ENCODE peak calls at places on chromosomes 16 and 17, in five cellular contexts. M is CD4-positive, alpha-beta memory T cell; D is heart right ventricle; R is transverse colon; O is left ventricle myocardium inferior. N is an unnamed sample. For H3K4me1 and H3K27me3, the result is how much of the 10 kb centered on the place peaks cover.

GRCh38 chr17:79658811-79659207 is 48.0 kb upstream of the RBFOX3 start:
- DNase-seq in M (no peak), D (no peak), R (peak), O (no peak), N (no peak)

GRCh38 chr16:48029768-48030167 is 126.0 kb downstream of the ABCC12 start:
- DNase-seq in M (no peak), D (no peak), R (no peak), O (no peak), N (no peak)

GRCh38 chr17:53039981-53040380 is 782.7 kb upstream of the KIF2B start:
- DNase-seq in M (no peak), D (no peak), R (no peak), O (no peak), N (no peak)

GRCh38 chr17:69608808-69609494 is 194.5 kb downstream of the MAP2K6 start:
- DNase-seq in M (no peak), D (peak), R (no peak), O (no peak), N (no peak)

GRCh38 chr16:85902366-85903155 is 3.6 kb downstream of the IRF8 start:
- DNase-seq in M (peak), D (no peak), R (peak), O (no peak), N (peak)

GRCh38 chr16:26645629-26646028 is 421.1 kb upstream of the C16orf82 start:
- DNase-seq in M (peak), D (no peak), R (no peak), O (no peak), N (peak)

GRCh38 chr16:67884684-67885083 is at the start of gene NRN1L:
- DNase-seq in M (no peak), D (peak), R (peak), O (peak), N (no peak)

GRCh38 chr16:86692476-86692875 is 114.1 kb downstream of the FOXL1 start:
- DNase-seq in M (no peak), D (no peak), R (no peak), O (no peak), N (no peak)

GRCh38 chr16:12271006-12271405 is 294.5 kb downstream of the SNX29 start:
- DNase-seq in M (no peak), D (no peak), R (no peak), O (no peak), N (no peak)

GRCh38 chr16:64225036-64225435 is 896.8 kb downstream of the CDH11 start:
- DNase-seq in M (no peak), D (no peak), R (no peak), O (no peak), N (no peak)
- H3K4me1 ChIP-seq in M (under half), D (under half), R (under half), O (under half), N (under half)

DNA sequence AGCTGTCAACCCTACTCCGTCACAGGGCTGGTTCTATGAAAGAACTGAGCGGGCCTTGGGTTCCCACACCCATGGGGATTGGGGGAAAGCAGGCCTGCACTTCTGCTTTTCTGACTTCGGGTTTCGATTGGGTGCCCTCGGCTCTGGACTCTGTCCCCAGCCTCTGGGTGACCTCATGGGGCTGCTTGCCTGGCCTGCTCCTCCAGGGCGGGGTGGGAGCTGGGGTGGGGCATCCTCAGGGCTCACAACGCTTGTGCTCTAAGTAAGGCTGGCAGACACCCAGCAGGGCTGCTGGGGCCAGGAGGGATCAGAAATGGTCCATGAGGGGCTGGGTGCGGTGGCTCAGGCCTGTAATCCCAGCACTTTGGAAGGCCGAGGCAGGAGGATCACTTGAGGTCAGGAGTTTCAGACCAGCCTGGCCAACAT is 19.2 kb downstream of the ARHGAP27 start:
- DNase-seq in M (no peak), D (no peak), R (peak), O (peak), N (no peak)
- H3K27ac ChIP-seq in M (no peak), D (no peak), R (peak), O (peak), N (no peak)

GRCh38 chr16:54890381-54890780 is 40.3 kb upstream of the IRX5 start:
- DNase-seq in M (no peak), D (no peak), R (no peak), O (no peak), N (no peak)
- H3K27me3 ChIP-seq in M (under half), D (under half), R (under half), O (under half), N (under half)

GRCh38 chr17:40486513-40487370 is 14.7 kb downstream of the TNS4 start:
- DNase-seq in M (no peak), D (no peak), R (no peak), O (no peak), N (no peak)
- H3K4me1 ChIP-seq in M (half or more), D (under half), R (under half), O (under half), N (under half)

DNA sequence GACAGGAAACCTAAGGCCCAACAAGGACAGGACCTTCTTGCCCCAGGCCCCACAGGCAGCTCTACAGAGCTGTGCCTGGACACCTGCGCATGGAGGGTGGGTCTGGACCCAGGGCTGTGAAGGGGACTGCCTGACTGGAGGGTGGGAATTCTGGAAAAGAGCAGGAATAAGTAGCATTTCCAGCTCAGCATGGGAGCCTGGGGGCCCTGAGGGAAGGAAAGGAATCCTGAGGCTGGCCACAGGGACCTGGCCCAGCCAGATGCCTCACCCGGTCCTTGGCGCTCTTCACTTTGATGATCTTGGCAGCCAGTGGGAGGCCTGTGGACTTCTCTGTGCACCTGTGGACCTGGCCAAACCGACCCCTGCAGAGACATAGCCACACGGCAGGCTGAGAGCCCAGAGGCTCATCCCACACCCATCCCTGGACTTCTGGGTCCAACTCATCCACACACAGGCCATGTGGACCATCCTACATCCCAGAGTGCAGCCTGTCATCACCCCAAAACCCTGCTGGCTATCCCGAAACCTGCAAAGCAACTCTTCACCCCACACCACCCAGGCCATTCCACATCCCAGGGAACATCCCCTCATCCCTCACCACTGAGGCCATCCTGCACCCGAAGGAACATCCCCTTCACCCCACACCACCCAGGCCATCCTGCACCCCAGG is 18.7 kb downstream of the MYLK3 start:
- DNase-seq in M (no peak), D (no peak), R (no peak), O (no peak), N (no peak)
- H3K27ac ChIP-seq in M (no peak), D (no peak), R (no peak), O (peak), N (no peak)

DNA sequence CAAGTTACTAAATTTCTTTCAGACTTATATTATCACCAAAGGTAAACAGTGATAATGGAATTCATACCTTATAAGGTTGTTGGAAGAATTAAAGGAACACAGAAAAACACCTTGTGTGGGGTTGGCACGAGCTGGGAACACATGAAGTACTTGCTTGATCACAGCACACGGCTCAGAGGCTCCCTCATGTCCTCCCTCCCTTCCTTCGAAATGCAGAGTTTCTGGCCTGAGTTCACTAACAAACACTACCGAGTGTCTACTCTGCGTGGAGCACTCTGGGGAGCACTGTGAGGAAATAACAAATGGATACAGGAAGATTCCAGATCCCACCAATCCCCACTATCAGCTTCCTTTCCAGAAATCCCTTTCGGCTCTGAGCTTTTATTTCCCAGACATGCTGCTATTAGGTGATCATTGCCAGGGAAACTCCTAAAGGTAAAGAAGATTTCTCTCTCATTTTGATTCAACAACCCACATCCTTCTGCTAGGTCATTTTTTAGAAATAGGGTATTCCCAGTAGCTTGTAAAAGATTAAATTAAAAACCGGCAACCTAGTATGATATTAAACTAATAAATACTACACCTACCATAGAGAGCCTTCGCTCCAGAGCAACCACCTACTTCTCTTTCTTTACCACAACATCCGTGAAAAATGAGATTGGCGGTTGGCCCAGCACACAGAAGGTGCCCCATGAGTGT is 6.1 kb upstream of the HNF1B start:
- DNase-seq in M (no peak), D (no peak), R (no peak), O (no peak), N (no peak)
- H3K27me3 ChIP-seq in M (under half), D (under half), R (under half), O (half or more), N (under half)

DNA sequence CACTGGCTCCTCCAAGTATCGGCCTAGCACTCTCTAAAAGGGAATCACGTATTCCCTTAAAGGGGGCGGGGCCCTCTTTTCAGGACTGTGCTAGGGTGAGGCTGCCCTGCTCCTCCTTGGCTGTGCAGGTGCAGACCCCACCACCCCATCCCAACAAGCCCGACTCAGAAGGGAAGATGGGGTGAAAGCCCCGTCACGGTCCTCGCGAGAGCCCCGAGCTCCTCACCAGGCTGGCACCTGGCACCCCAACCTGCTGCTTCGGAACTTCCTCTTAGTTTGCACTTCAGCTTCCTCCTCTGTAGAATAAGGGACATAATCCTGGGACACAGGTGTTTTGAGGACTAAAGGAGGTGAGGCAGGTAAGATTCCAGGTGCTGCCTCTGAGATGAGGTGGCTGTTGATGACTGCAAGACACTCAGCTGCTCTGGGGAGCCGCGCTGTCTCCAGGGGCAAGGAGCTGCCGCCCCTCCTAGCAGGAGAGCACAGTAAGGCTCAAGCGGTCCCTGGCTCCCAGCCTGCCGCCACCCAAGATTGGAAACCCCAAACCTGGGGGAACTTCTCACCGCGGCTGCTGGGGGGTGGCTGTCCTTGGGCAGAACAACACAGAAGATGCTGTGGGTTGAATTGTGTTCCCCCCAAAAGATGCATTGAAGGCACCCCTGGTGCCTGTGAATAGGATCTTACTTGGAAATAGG is 88.8 kb downstream of the MGAT5B start:
- DNase-seq in M (no peak), D (no peak), R (no peak), O (no peak), N (no peak)
- H3K4me1 ChIP-seq in M (under half), D (under half), R (under half), O (under half), N (under half)

DNA sequence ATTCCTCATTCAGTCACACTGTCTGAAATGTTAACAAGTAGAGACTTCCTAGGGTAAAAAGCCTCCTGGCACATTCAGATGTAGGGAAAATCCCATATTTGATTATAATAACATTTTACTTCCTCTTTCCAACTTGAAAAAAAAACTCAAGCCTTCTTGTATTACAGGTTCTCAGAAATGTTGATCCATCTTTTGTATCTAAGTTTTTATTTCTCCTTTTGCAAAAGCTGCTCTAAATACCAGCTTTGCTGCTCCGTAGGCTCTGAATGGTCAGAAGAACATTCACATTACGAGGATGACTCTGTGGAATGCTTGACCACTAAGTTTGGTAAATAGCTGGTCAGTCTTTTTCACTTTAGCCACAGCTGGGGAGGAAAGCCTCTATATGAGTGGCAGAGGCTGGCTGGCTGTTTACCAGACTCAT is 13.2 kb upstream of the HEATR6 start:
- DNase-seq in M (no peak), D (no peak), R (no peak), O (no peak), N (no peak)
- H3K27ac ChIP-seq in M (no peak), D (no peak), R (peak), O (no peak), N (no peak)

GRCh38 chr16:19173059-19173458 is 5.0 kb downstream of the SYT17 start:
- DNase-seq in M (no peak), D (no peak), R (no peak), O (no peak), N (no peak)

GRCh38 chr16:19172098-19172780 is 4.2 kb downstream of the SYT17 start:
- DNase-seq in M (no peak), D (no peak), R (no peak), O (no peak), N (no peak)

GRCh38 chr16:19174478-19174877 is 6.4 kb downstream of the SYT17 start:
- DNase-seq in M (no peak), D (no peak), R (no peak), O (no peak), N (no peak)

GRCh38 chr16:19175492-19176262 is 7.6 kb downstream of the SYT17 start:
- DNase-seq in M (no peak), D (no peak), R (no peak), O (no peak), N (no peak)

DNA sequence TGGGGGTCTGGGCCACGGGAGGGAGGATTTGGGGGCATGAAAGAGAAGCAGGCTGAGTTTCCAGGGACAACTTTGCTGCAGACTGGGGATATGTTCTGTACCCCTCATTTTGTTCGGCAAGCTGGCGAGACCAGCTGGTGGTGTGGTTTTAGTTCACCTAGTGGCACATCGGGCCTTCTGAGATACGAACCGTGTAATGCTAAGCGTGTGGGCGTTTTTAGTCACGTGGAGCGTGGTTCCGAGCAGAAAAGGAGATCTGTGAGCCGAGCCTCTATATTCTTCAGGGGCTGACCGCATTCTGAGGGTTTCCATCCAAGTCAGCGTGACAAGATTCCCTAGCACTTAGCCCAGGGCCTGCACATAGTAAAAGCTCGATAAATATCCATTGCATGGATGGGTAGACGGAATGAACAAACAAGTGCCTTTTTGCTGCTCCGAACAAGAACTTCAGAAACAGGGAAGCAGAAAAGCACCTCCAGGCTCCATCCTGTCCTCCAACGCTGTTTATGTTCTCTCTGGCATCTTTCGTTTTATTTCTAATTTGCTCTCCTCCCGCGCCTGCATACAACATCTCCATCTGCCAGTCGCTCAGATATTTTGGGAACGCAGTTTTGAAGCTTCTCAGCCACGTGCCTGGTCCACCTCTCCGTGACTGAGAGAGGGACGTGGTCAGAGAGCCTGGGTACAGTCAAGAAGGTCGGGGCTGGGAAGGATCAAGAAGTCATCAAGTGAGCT is 5.8 kb downstream of the SYT17 start:
- DNase-seq in M (no peak), D (no peak), R (no peak), O (no peak), N (no peak)
- H3K27me3 ChIP-seq in M (under half), D (under half), R (under half), O (under half), N (under half)